ENCODE peak calls at places on chromosome 16, in eight cellular contexts. One of them, this sample, is unnamed.

GRCh38 chr16:9323170-9323569 is 231.7 kb downstream of the HAPSTR1 start:
- DNase-seq in naive thymus-derived CD4-positive, alpha-beta T cell: no peak
- DNase-seq in upper lobe of left lung: no peak
- DNase-seq in stimulated activated naive B cell treated with anti-CD40 and anti-IgM and Interleukin-4, amounts not matched to agents 10 μg/mL and 1 μg/mL and 100 μg/mL, for 72 hours: no peak
- DNase-seq in epithelial cell of proximal tubule: no peak
- DNase-seq in PC-9: no peak
- DNase-seq in SHP77: no peak
- DNase-seq in B cell: no peak
- DNase-seq in this sample: no peak

GRCh38 chr16:82108774-82109173 is 61.2 kb downstream of the MPHOSPH6 start:
- DNase-seq in naive thymus-derived CD4-positive, alpha-beta T cell: no peak
- DNase-seq in upper lobe of left lung: no peak
- DNase-seq in stimulated activated naive B cell treated with anti-CD40 and anti-IgM and Interleukin-4, amounts not matched to agents 10 μg/mL and 1 μg/mL and 100 μg/mL, for 72 hours: no peak
- DNase-seq in epithelial cell of proximal tubule: peak; percentile 1
- DNase-seq in PC-9: no peak
- DNase-seq in SHP77: no peak
- DNase-seq in B cell: no peak
- DNase-seq in this sample: no peak

GRCh38 chr16:1674306-1674705 is 3.8 kb upstream of the JPT2 start:
- DNase-seq in naive thymus-derived CD4-positive, alpha-beta T cell: no peak
- DNase-seq in upper lobe of left lung: no peak
- DNase-seq in stimulated activated naive B cell treated with anti-CD40 and anti-IgM and Interleukin-4, amounts not matched to agents 10 μg/mL and 1 μg/mL and 100 μg/mL, for 72 hours: no peak
- DNase-seq in epithelial cell of proximal tubule: no peak
- DNase-seq in PC-9: no peak
- DNase-seq in SHP77: no peak
- DNase-seq in B cell: no peak
- DNase-seq in this sample: peak; percentile 63

GRCh38 chr16:30407794-30408534 is 558 bp downstream of the ZNF771 start:
- DNase-seq in naive thymus-derived CD4-positive, alpha-beta T cell: no peak
- DNase-seq in upper lobe of left lung: no peak
- DNase-seq in stimulated activated naive B cell treated with anti-CD40 and anti-IgM and Interleukin-4, amounts not matched to agents 10 μg/mL and 1 μg/mL and 100 μg/mL, for 72 hours: no peak
- DNase-seq in epithelial cell of proximal tubule: no peak
- DNase-seq in PC-9: peak; percentile 51
- DNase-seq in SHP77: no peak
- DNase-seq in B cell: no peak
- DNase-seq in this sample: no peak

GRCh38 chr16:49356728-49357488 is 16.7 kb upstream of the C16orf78 start:
- DNase-seq in naive thymus-derived CD4-positive, alpha-beta T cell: no peak
- DNase-seq in upper lobe of left lung: no peak
- DNase-seq in stimulated activated naive B cell treated with anti-CD40 and anti-IgM and Interleukin-4, amounts not matched to agents 10 μg/mL and 1 μg/mL and 100 μg/mL, for 72 hours: no peak
- DNase-seq in epithelial cell of proximal tubule: no peak
- DNase-seq in PC-9: no peak
- DNase-seq in SHP77: no peak
- DNase-seq in B cell: no peak
- DNase-seq in this sample: no peak

GRCh38 chr16:48366165-48367093 is 18.8 kb downstream of the SIAH1 start:
- DNase-seq in naive thymus-derived CD4-positive, alpha-beta T cell: peak; percentile 72
- DNase-seq in upper lobe of left lung: peak; percentile 75
- DNase-seq in stimulated activated naive B cell treated with anti-CD40 and anti-IgM and Interleukin-4, amounts not matched to agents 10 μg/mL and 1 μg/mL and 100 μg/mL, for 72 hours: no peak
- DNase-seq in epithelial cell of proximal tubule: peak; percentile 58
- DNase-seq in PC-9: peak; percentile 89
- DNase-seq in SHP77: peak; percentile 66
- DNase-seq in B cell: peak; percentile 67
- DNase-seq in this sample: peak; percentile 42

GRCh38 chr16:22253272-22253671 is 43.9 kb upstream of the POLR3E start:
- DNase-seq in naive thymus-derived CD4-positive, alpha-beta T cell: no peak
- DNase-seq in upper lobe of left lung: no peak
- DNase-seq in stimulated activated naive B cell treated with anti-CD40 and anti-IgM and Interleukin-4, amounts not matched to agents 10 μg/mL and 1 μg/mL and 100 μg/mL, for 72 hours: no peak
- DNase-seq in epithelial cell of proximal tubule: no peak
- DNase-seq in PC-9: no peak
- DNase-seq in SHP77: no peak
- DNase-seq in B cell: no peak
- DNase-seq in this sample: no peak

GRCh38 chr16:89039756-89040155 is 53.9 kb upstream of the ACSF3 start:
- DNase-seq in naive thymus-derived CD4-positive, alpha-beta T cell: no peak
- DNase-seq in upper lobe of left lung: no peak
- DNase-seq in stimulated activated naive B cell treated with anti-CD40 and anti-IgM and Interleukin-4, amounts not matched to agents 10 μg/mL and 1 μg/mL and 100 μg/mL, for 72 hours: no peak
- DNase-seq in epithelial cell of proximal tubule: no peak
- DNase-seq in PC-9: no peak
- DNase-seq in SHP77: no peak
- DNase-seq in B cell: peak; percentile 44
- DNase-seq in this sample: no peak

GRCh38 chr16:85659805-85660511 is 28.8 kb downstream of the GINS2 start:
- DNase-seq in naive thymus-derived CD4-positive, alpha-beta T cell: peak; percentile 47
- DNase-seq in upper lobe of left lung: peak; percentile 54
- DNase-seq in stimulated activated naive B cell treated with anti-CD40 and anti-IgM and Interleukin-4, amounts not matched to agents 10 μg/mL and 1 μg/mL and 100 μg/mL, for 72 hours: peak; percentile 56
- DNase-seq in epithelial cell of proximal tubule: no peak
- DNase-seq in PC-9: no peak
- DNase-seq in SHP77: peak; percentile 63
- DNase-seq in B cell: peak; percentile 74
- DNase-seq in this sample: peak; percentile 85

GRCh38 chr16:17101646-17102045 is 369.1 kb downstream of the XYLT1 start:
- DNase-seq in naive thymus-derived CD4-positive, alpha-beta T cell: no peak
- DNase-seq in upper lobe of left lung: no peak
- DNase-seq in stimulated activated naive B cell treated with anti-CD40 and anti-IgM and Interleukin-4, amounts not matched to agents 10 μg/mL and 1 μg/mL and 100 μg/mL, for 72 hours: no peak
- DNase-seq in epithelial cell of proximal tubule: no peak
- DNase-seq in PC-9: no peak
- DNase-seq in SHP77: peak; percentile 4
- DNase-seq in B cell: peak; percentile 12
- DNase-seq in this sample: no peak

GRCh38 chr16:83733301-83733700 is 74.5 kb upstream of the HSBP1 start:
- DNase-seq in naive thymus-derived CD4-positive, alpha-beta T cell: no peak
- DNase-seq in upper lobe of left lung: no peak
- DNase-seq in stimulated activated naive B cell treated with anti-CD40 and anti-IgM and Interleukin-4, amounts not matched to agents 10 μg/mL and 1 μg/mL and 100 μg/mL, for 72 hours: no peak
- DNase-seq in epithelial cell of proximal tubule: no peak
- DNase-seq in PC-9: no peak
- DNase-seq in SHP77: peak; percentile 98
- DNase-seq in B cell: no peak
- DNase-seq in this sample: peak; percentile 41

GRCh38 chr16:726438-727290 is at the start of the genes CCDC78 and HAGHL:
- DNase-seq in naive thymus-derived CD4-positive, alpha-beta T cell: no peak
- DNase-seq in upper lobe of left lung: peak; percentile 51
- DNase-seq in stimulated activated naive B cell treated with anti-CD40 and anti-IgM and Interleukin-4, amounts not matched to agents 10 μg/mL and 1 μg/mL and 100 μg/mL, for 72 hours: peak; percentile 48
- DNase-seq in epithelial cell of proximal tubule: no peak
- DNase-seq in PC-9: peak; percentile 36
- DNase-seq in SHP77: no peak
- DNase-seq in B cell: peak; percentile 83
- DNase-seq in this sample: peak; percentile 67

GRCh38 chr16:51155199-51155607 is 4.1 kb upstream of the SALL1 start:
- DNase-seq in naive thymus-derived CD4-positive, alpha-beta T cell: no peak
- DNase-seq in upper lobe of left lung: no peak
- DNase-seq in stimulated activated naive B cell treated with anti-CD40 and anti-IgM and Interleukin-4, amounts not matched to agents 10 μg/mL and 1 μg/mL and 100 μg/mL, for 72 hours: no peak
- DNase-seq in epithelial cell of proximal tubule: no peak
- DNase-seq in PC-9: no peak
- DNase-seq in SHP77: no peak
- DNase-seq in B cell: no peak
- DNase-seq in this sample: no peak

GRCh38 chr16:11386791-11387546 is 41.7 kb downstream of the RMI2 start:
- DNase-seq in naive thymus-derived CD4-positive, alpha-beta T cell: no peak
- DNase-seq in upper lobe of left lung: no peak
- DNase-seq in stimulated activated naive B cell treated with anti-CD40 and anti-IgM and Interleukin-4, amounts not matched to agents 10 μg/mL and 1 μg/mL and 100 μg/mL, for 72 hours: no peak
- DNase-seq in epithelial cell of proximal tubule: no peak
- DNase-seq in PC-9: no peak
- DNase-seq in SHP77: peak; percentile 19
- DNase-seq in B cell: peak; percentile 44
- DNase-seq in this sample: peak; percentile 57

GRCh38 chr16:28985206-28985605 is 354 bp downstream of the LAT start:
- DNase-seq in naive thymus-derived CD4-positive, alpha-beta T cell: no peak
- DNase-seq in upper lobe of left lung: no peak
- DNase-seq in stimulated activated naive B cell treated with anti-CD40 and anti-IgM and Interleukin-4, amounts not matched to agents 10 μg/mL and 1 μg/mL and 100 μg/mL, for 72 hours: no peak
- DNase-seq in epithelial cell of proximal tubule: no peak
- DNase-seq in PC-9: no peak
- DNase-seq in SHP77: no peak
- DNase-seq in B cell: no peak
- DNase-seq in this sample: no peak

GRCh38 chr16:23509763-23510153 is 536 bp downstream of the GGA2 start:
- DNase-seq in naive thymus-derived CD4-positive, alpha-beta T cell: peak; percentile 31
- DNase-seq in upper lobe of left lung: peak; percentile 33
- DNase-seq in stimulated activated naive B cell treated with anti-CD40 and anti-IgM and Interleukin-4, amounts not matched to agents 10 μg/mL and 1 μg/mL and 100 μg/mL, for 72 hours: peak; percentile 5
- DNase-seq in epithelial cell of proximal tubule: no peak
- DNase-seq in PC-9: no peak
- DNase-seq in SHP77: no peak
- DNase-seq in B cell: peak; percentile 48
- DNase-seq in this sample: peak; percentile 62

GRCh38 chr16:49652441-49653175 is 203.3 kb downstream of the ZNF423 start:
- DNase-seq in naive thymus-derived CD4-positive, alpha-beta T cell: no peak
- DNase-seq in upper lobe of left lung: no peak
- DNase-seq in stimulated activated naive B cell treated with anti-CD40 and anti-IgM and Interleukin-4, amounts not matched to agents 10 μg/mL and 1 μg/mL and 100 μg/mL, for 72 hours: no peak
- DNase-seq in epithelial cell of proximal tubule: no peak
- DNase-seq in PC-9: no peak
- DNase-seq in SHP77: no peak
- DNase-seq in B cell: no peak
- DNase-seq in this sample: no peak

GRCh38 chr16:88368036-88368435 is 14.7 kb upstream of the ZNF469 start:
- DNase-seq in naive thymus-derived CD4-positive, alpha-beta T cell: no peak
- DNase-seq in upper lobe of left lung: no peak
- DNase-seq in stimulated activated naive B cell treated with anti-CD40 and anti-IgM and Interleukin-4, amounts not matched to agents 10 μg/mL and 1 μg/mL and 100 μg/mL, for 72 hours: no peak
- DNase-seq in epithelial cell of proximal tubule: no peak
- DNase-seq in PC-9: no peak
- DNase-seq in SHP77: no peak
- DNase-seq in B cell: no peak
- DNase-seq in this sample: no peak

GRCh38 chr16:87226926-87227650 is 90.1 kb downstream of the C16orf95 start:
- DNase-seq in naive thymus-derived CD4-positive, alpha-beta T cell: no peak
- DNase-seq in upper lobe of left lung: no peak
- DNase-seq in stimulated activated naive B cell treated with anti-CD40 and anti-IgM and Interleukin-4, amounts not matched to agents 10 μg/mL and 1 μg/mL and 100 μg/mL, for 72 hours: no peak
- DNase-seq in epithelial cell of proximal tubule: no peak
- DNase-seq in PC-9: no peak
- DNase-seq in SHP77: no peak
- DNase-seq in B cell: no peak
- DNase-seq in this sample: no peak

GRCh38 chr16:53071748-53072301 is 17.0 kb downstream of the CHD9 start:
- DNase-seq in naive thymus-derived CD4-positive, alpha-beta T cell: no peak
- DNase-seq in upper lobe of left lung: peak; percentile 27
- DNase-seq in stimulated activated naive B cell treated with anti-CD40 and anti-IgM and Interleukin-4, amounts not matched to agents 10 μg/mL and 1 μg/mL and 100 μg/mL, for 72 hours: no peak
- DNase-seq in epithelial cell of proximal tubule: no peak
- DNase-seq in PC-9: no peak
- DNase-seq in SHP77: no peak
- DNase-seq in B cell: no peak
- DNase-seq in this sample: peak; percentile 72

GRCh38 chr16:10408824-10409381 is 23.0 kb downstream of the ATF7IP2 start:
- DNase-seq in naive thymus-derived CD4-positive, alpha-beta T cell: no peak
- DNase-seq in upper lobe of left lung: no peak
- DNase-seq in stimulated activated naive B cell treated with anti-CD40 and anti-IgM and Interleukin-4, amounts not matched to agents 10 μg/mL and 1 μg/mL and 100 μg/mL, for 72 hours: no peak
- DNase-seq in epithelial cell of proximal tubule: no peak
- DNase-seq in PC-9: no peak
- DNase-seq in SHP77: no peak
- DNase-seq in B cell: no peak
- DNase-seq in this sample: peak; percentile 9